ENCODE peak calls at places on chromosomes 12 and 14, in five cellular contexts. G is HCT116, U is SJSA1, A is cardiac muscle cell, R is pancreas. K is an unnamed sample. For H3K4me1 and H3K27me3, the result is how much of the 10 kb centered on the place peaks cover.

GRCh38 chr12:116142936-116143882 is 134.3 kb downstream of the MED13L start:
- DNase-seq in G (no peak), U (peak), A (peak), R (no peak), K (no peak)

GRCh38 chr12:118050972-118051910 is 9.7 kb downstream of the WSB2 start:
- DNase-seq in G (no peak), U (no peak), A (no peak), R (no peak), K (no peak)

GRCh38 chr14:22560638-22561365 is 28.2 kb downstream of the DAD1 start:
- DNase-seq in G (no peak), U (no peak), A (no peak), R (peak), K (peak)

GRCh38 chr12:6866163-6866919 is 990 bp upstream of the TPI1 start:
- DNase-seq in G (no peak), U (no peak), A (no peak), R (no peak), K (no peak)

GRCh38 chr14:59018978-59019377 is 169.5 kb upstream of the DAAM1 start:
- DNase-seq in G (no peak), U (no peak), A (peak), R (no peak), K (no peak)

GRCh38 chr12:59677857-59678256 is 82.0 kb downstream of the SLC16A7 start:
- DNase-seq in G (no peak), U (no peak), A (no peak), R (peak), K (no peak)

GRCh38 chr14:100780646-100781355 is 45.1 kb upstream of the MEG3 start:
- DNase-seq in G (no peak), U (no peak), A (no peak), R (no peak), K (no peak)

GRCh38 chr12:3255071-3255470 is 177.9 kb downstream of the TSPAN9 start:
- DNase-seq in G (no peak), U (no peak), A (no peak), R (no peak), K (no peak)

GRCh38 chr14:96203635-96204034 is 1.0 kb upstream of the BDKRB2 start:
- DNase-seq in G (no peak), U (no peak), A (no peak), R (no peak), K (no peak)

GRCh38 chr12:3196488-3196887 is 119.3 kb downstream of the TSPAN9 start:
- DNase-seq in G (no peak), U (no peak), A (no peak), R (no peak), K (no peak)

GRCh38 chr14:22602853-22603252 is 4.8 kb downstream of the ABHD4 start:
- DNase-seq in G (no peak), U (no peak), A (no peak), R (no peak), K (no peak)

GRCh38 chr14:99388286-99388685 is 92.4 kb downstream of the SETD3 start:
- DNase-seq in G (no peak), U (no peak), A (no peak), R (no peak), K (no peak)

GRCh38 chr14:42665083-42665482 is 1058.4 kb downstream of the LRFN5 start:
- DNase-seq in G (no peak), U (no peak), A (no peak), R (no peak), K (no peak)

GRCh38 chr12:130967631-130968030 is 13.9 kb downstream of the ADGRD1 start:
- DNase-seq in G (no peak), U (no peak), A (no peak), R (no peak), K (no peak)

GRCh38 chr14:100147691-100148464 is 11.6 kb downstream of the DEGS2 start:
- DNase-seq in G (no peak), U (no peak), A (no peak), R (no peak), K (no peak)

GRCh38 chr14:68380304-68380840 is 412.5 kb downstream of the ZFP36L1 start:
- DNase-seq in G (no peak), U (no peak), A (no peak), R (no peak), K (no peak)

GRCh38 chr14:22597265-22597664 is 835 bp upstream of the ABHD4 start:
- DNase-seq in G (no peak), U (no peak), A (no peak), R (no peak), K (no peak)

GRCh38 chr14:95559203-95559602 is 24.4 kb downstream of the GLRX5 start:
- DNase-seq in G (no peak), U (no peak), A (no peak), R (peak), K (no peak)

GRCh38 chr14:35229495-35230089 is 62.6 kb upstream of the PSMA6 start:
- DNase-seq in G (no peak), U (no peak), A (peak), R (no peak), K (no peak)

GRCh38 chr12:65886996-65887395 is 62.7 kb downstream of the HMGA2 start:
- DNase-seq in G (peak), U (peak), A (peak), R (no peak), K (no peak)

GRCh38 chr14:23567186-23568020 is at the start of gene AP1G2:
- DNase-seq in G (peak), U (peak), A (peak), R (peak), K (peak)

GRCh38 chr12:6921996-6922935 is 5.5 kb upstream of the ATN1 start:
- DNase-seq in G (no peak), U (no peak), A (no peak), R (no peak), K (no peak)

GRCh38 chr14:54207991-54208520 is 188.8 kb upstream of the CDKN3 start:
- DNase-seq in G (no peak), U (no peak), A (peak), R (no peak), K (no peak)

GRCh38 chr12:30880813-30881212 is 45.7 kb upstream of the TSPAN11 start:
- DNase-seq in G (no peak), U (no peak), A (no peak), R (no peak), K (no peak)

GRCh38 chr12:10563966-10564365 is 49.4 kb downstream of the MAGOHB start:
- DNase-seq in G (no peak), U (no peak), A (no peak), R (no peak), K (no peak)

GRCh38 chr12:24742378-24742777 is 206.5 kb downstream of the BCAT1 start:
- DNase-seq in G (no peak), U (no peak), A (no peak), R (no peak), K (no peak)

GRCh38 chr14:29846339-29847129 is 81.1 kb downstream of the PRKD1 start:
- DNase-seq in G (no peak), U (no peak), A (no peak), R (no peak), K (no peak)

DNA sequence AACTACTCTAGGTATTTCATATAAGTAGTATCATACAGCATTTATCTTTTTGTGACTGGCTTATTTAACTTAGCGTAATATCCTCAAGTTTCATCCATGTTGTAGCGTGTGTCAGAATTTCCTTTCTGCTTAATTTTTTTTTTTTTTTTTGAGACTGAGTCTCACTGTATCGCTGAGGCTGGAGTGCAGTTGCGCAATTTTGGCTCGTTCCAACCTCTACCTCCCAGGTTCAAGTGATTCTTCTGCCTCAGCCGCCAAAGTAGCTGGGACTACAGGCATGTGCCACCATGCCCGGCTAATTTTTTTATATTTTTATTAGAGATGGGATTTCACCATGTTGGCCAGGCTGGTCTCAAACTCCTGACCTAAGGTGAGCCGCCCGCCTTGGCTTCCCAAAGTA is 28.9 kb downstream of the PNMA1 start:
- DNase-seq in G (no peak), U (no peak), A (no peak), R (no peak), K (no peak)
- H3K27ac ChIP-seq in G (no peak), U (no peak), A (no peak), R (no peak), K (no peak)

DNA sequence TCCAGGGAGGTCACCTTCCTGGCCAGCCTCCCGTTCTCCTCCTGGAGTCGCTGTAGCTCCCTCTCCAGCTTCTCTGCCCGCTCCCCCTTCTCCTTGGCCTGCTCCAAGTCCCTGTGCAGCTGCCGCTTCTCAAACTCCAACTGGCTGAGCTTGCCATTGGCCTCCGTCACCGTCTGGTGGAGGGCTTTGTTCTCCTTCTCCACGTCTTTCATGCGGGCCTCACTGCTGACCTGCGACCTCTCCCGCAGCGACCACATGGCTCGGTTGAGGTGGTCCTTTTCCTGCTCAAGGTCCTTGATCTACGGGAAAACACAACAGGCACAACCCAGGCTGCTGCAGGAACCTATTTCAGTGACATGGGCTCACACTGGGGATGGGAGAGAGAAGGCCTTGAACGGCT is 69.3 kb upstream of the GPR68 start:
- DNase-seq in G (no peak), U (no peak), A (no peak), R (no peak), K (no peak)
- H3K4me1 ChIP-seq in G (under half), U (under half), A (under half), R (under half), K (half or more)

GRCh38 chr12:38153737-38154061 is 162.9 kb upstream of the ALG10B start:
- DNase-seq in G (no peak), U (no peak), A (no peak), R (no peak), K (no peak)

GRCh38 chr12:38154096-38155019 is 162.2 kb upstream of the ALG10B start:
- DNase-seq in G (no peak), U (no peak), A (no peak), R (no peak), K (no peak)

GRCh38 chr12:38151991-38152700 is 164.4 kb upstream of the ALG10B start:
- DNase-seq in G (no peak), U (no peak), A (no peak), R (no peak), K (no peak)

GRCh38 chr12:38155020-38155395 is 161.6 kb upstream of the ALG10B start:
- DNase-seq in G (no peak), U (no peak), A (no peak), R (no peak), K (no peak)

DNA sequence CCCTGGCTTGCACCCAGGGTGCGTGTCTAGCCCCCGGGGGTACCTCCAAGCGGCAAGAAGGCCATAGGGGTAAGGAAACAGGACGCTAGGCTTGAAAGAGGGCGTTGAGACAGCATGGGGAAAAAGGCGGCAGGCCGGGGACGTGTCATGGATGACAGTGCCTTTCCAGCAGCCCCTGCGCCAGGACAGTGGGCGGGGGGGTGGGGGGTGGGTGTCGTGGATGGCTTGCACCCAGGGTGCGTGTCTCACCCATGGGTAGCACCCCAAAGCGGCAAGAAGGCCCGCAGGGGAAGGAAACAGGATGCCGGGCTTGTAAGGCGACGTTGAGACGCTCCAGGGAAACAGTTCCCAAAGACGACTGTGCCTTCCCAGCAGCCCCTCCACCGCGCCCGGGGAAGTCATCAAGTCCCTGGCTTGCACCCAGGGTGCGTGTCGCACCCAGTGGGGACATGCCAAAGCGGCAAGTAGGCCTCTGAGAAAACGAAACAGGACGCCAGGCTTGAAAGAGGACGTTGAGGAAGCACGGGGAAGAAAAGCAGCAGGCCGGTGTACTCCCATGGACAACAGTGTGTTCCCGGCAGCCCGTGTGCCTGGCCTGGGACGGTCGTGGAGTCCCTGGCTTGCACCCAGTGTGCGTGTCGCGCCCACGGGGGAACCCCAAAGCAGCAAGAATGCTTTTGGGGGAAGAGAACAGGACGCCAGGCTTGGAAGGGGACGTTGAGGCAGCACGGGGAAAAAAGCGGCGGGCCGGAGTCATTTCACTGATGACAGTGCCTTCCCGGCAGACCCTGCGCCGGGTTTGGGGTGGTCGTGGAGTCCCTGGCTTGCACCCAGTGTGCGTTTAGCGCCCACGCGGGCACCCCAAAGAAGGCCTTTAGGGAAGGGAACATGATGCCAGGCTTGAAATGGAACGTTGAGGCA is 163.5 kb upstream of the ALG10B start:
- DNase-seq in G (no peak), U (no peak), A (no peak), R (no peak), K (no peak)
- H3K27me3 ChIP-seq in G (under half), U (under half), A (under half), R (under half), K (under half)

GRCh38 chr12:5050542-5050941 is 6.9 kb downstream of the KCNA5 start:
- DNase-seq in G (no peak), U (no peak), A (no peak), R (no peak), K (no peak)

GRCh38 chr12:5044420-5045295 is 979 bp downstream of the KCNA5 start:
- DNase-seq in G (no peak), U (no peak), A (no peak), R (no peak), K (no peak)

GRCh38 chr12:5043589-5044419 is at the start of gene KCNA5:
- DNase-seq in G (no peak), U (no peak), A (peak), R (peak), K (no peak)

GRCh38 chr12:5047729-5048128 is 4.0 kb downstream of the KCNA5 start:
- DNase-seq in G (no peak), U (no peak), A (no peak), R (no peak), K (no peak)

DNA sequence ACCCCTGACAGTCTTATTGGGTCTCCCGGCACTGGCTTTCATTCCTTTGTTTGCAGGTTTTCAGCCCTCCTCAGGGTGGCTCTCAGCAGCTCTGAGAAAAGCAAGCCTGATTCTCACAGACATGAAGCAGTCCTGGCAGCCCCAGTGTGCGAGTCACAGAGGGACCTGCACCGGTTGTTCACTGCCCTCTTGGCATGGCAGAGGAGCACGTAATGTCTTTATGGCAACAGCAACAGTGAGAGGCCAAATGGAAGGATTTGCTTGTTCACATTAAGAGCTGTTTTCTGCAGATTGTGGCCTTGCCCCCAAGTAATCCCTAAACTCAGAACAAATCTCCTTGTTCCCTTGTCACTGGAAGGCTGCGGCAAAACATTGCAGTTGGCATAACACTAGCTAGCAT is 3.4 kb downstream of the KCNA5 start:
- DNase-seq in G (no peak), U (no peak), A (no peak), R (no peak), K (no peak)
- H3K27ac ChIP-seq in G (no peak), U (no peak), A (no peak), R (no peak), K (no peak)

DNA sequence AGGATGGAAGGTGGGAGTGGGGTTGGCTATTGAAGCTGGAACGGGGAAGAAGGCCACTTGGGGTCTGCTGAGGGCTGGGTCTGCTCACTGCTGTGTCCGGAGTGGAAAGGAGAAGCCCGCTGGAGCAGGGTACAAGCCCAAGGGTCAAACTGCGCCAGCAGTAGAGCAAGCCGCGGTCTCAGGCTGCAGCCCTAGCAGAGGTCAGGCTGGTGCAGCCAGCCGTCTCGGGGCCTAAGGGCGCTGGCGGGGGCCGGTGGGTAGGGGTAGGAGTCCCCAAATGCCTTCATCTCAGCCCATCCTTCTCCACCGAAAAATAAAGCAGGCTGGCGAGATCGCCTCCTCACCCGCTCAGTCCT is 718 bp upstream of the JDP2 start:
- DNase-seq in G (no peak), U (no peak), A (no peak), R (no peak), K (no peak)
- H3K4me1 ChIP-seq in G (under half), U (under half), A (under half), R (under half), K (under half)

GRCh38 chr14:70189678-70190077 is 927 bp upstream of the SLC8A3 start:
- DNase-seq in G (no peak), U (no peak), A (no peak), R (no peak), K (no peak)
- H3K27me3 ChIP-seq in G (under half), U (under half), A (half or more), R (under half), K (under half)

K was measured in CD4-positive, CD25-positive, alpha-beta regulatory T cell.